ENCODE peak calls at places on chromosomes 12 and 14, in five cellular contexts. R is K562, C is IMR-90, W is HepG2, P is H1. H is an unnamed sample.

GRCh38 chr14:88005978-88006851 is 1.3 kb downstream of the GPR65 start:
- DNase-seq in R (no peak), C (no peak), W (no peak), P (no peak), H (no peak)

GRCh38 chr12:53325539-53326061 is 4.2 kb upstream of the AAAS start:
- DNase-seq in R (no peak), C (no peak), W (peak; percentile 35), P (no peak), H (peak; percentile 34)

GRCh38 chr12:51345681-51346080 is 798 bp downstream of the CELA1 start:
- DNase-seq in R (peak; percentile 60), C (peak; percentile 16), W (no peak), P (no peak), H (no peak)

GRCh38 chr12:109479761-109480160 is 2.3 kb downstream of the UBE3B start:
- DNase-seq in R (no peak), C (no peak), W (no peak), P (no peak), H (no peak)

GRCh38 chr12:34108405-34108803 is 86.1 kb downstream of the ALG10 start:
- DNase-seq in R (no peak), C (no peak), W (no peak), P (no peak), H (no peak)

GRCh38 chr14:53630336-53630735 is 326.3 kb downstream of the BMP4 start:
- DNase-seq in R (no peak), C (no peak), W (no peak), P (no peak), H (no peak)

GRCh38 chr14:89276424-89276975 is 140.5 kb downstream of the FOXN3 start:
- DNase-seq in R (no peak), C (peak; percentile 76), W (no peak), P (no peak), H (no peak)

GRCh38 chr12:76020281-76020680 is 11.3 kb downstream of the PHLDA1 start:
- DNase-seq in R (no peak), C (peak; percentile 80), W (no peak), P (no peak), H (peak; percentile 84)

GRCh38 chr12:12172106-12172511 is 94.7 kb downstream of the LRP6 start:
- DNase-seq in R (no peak), C (peak; percentile 21), W (no peak), P (no peak), H (no peak)

GRCh38 chr14:101791919-101792572 is 30.5 kb downstream of the PPP2R5C start:
- DNase-seq in R (no peak), C (peak; percentile 78), W (no peak), P (no peak), H (no peak)

GRCh38 chr14:46048127-46048526 is 603.5 kb downstream of the RPL10L start:
- DNase-seq in R (no peak), C (peak; percentile 18), W (peak; percentile 4), P (peak; percentile 56), H (no peak)

GRCh38 chr12:66036317-66036716 is 94.2 kb downstream of the LLPH start:
- DNase-seq in R (no peak), C (peak; percentile 92), W (peak; percentile 60), P (no peak), H (peak; percentile 69)

GRCh38 chr14:21091784-21092146 is 6.7 kb downstream of the ZNF219 start:
- DNase-seq in R (no peak), C (no peak), W (no peak), P (no peak), H (no peak)

GRCh38 chr12:91432079-91432478 is 249.5 kb upstream of the DCN start:
- DNase-seq in R (no peak), C (peak; percentile 12), W (no peak), P (no peak), H (no peak)

GRCh38 chr14:103656758-103657133 is 27.7 kb downstream of the KLC1 start:
- DNase-seq in R (no peak), C (no peak), W (no peak), P (no peak), H (no peak)

DNA sequence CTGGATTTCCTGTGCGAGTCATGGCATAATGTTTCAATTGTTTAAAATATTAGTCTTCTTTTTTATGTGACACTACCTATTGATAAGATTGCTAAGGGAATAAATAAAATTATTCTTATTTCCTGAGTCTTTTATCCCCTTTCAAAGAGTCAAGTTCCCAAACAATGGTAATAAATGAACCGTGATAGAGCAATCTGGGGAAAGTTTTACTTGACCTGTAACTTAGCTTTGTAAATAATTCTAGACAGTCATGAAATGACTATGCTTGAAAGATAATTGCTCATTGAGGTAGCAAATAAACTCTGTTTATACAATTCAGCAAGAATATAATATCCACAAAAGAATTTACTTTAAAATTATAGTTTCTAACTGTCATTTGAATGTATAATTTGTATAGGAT is 82.1 kb downstream of the TSPAN8 start:
- DNase-seq in R (no peak), C (no peak), W (no peak), P (no peak), H (no peak)
- TF ChIP-seq MAFK in R (no peak), C (no peak), W (no peak), P (no peak), H (no peak)

DNA sequence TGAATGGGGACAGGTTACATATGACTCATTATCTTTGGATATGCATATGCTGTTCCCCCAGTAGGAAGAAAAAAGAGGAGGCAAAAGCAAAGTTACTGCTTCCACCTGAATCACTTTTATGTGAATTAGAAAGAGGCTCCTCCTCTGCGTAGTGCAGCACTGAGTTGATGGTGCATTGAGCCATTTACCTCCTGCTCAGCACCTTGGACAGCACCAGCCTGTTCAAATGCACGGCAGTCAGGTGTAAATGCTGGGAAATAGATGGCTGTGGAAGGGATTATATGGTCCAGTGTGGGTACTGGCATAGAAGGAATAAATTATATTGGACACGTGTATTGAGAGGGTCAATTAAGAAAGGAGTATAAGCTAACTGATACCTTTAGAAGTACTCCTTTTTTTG is 541.9 kb upstream of the SEL1L start:
- DNase-seq in R (no peak), C (no peak), W (no peak), P (peak; percentile 58), H (no peak)
- TF ChIP-seq MAFK in R (no peak), C (no peak), W (no peak), P (no peak), H (no peak)

DNA sequence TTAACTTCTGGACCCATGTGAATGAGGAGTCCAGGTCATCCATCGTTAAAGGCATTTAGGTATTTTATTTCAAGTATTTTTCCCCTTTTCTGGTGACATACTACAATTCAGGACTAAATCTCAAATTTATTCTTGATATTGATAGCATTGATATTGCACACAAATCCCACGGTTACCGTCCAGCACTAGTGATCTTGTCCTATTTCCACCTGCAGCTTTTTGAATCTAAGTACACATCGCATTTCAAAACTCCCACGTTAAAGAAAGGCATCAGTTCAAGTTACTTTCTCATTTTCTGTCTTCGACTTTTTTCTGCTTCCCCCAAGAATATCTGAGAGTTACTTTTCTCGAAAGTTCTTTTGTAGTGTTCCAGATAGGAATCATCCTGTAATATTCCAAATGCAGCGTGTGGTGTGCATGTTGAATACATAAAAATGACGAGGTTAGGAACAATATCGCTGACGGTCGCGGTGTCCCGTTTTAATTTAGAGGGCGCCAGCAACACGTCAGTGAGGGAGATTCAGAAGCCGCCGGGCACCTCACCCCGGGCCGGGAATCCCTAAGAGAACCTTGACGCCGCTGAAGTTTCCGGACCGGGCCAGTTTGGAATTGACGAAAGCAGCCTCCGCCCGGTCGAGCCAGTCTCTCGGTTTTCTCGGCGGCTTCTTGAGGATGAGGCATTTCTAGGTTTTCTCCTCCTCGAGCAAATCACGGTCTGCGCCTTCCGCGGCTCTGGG is 569 bp upstream of the RGS6 start:
- DNase-seq in R (no peak), C (no peak), W (no peak), P (no peak), H (no peak)
- TF ChIP-seq MAFK in R (no peak), C (no peak), W (no peak), P (no peak), H (no peak)

DNA sequence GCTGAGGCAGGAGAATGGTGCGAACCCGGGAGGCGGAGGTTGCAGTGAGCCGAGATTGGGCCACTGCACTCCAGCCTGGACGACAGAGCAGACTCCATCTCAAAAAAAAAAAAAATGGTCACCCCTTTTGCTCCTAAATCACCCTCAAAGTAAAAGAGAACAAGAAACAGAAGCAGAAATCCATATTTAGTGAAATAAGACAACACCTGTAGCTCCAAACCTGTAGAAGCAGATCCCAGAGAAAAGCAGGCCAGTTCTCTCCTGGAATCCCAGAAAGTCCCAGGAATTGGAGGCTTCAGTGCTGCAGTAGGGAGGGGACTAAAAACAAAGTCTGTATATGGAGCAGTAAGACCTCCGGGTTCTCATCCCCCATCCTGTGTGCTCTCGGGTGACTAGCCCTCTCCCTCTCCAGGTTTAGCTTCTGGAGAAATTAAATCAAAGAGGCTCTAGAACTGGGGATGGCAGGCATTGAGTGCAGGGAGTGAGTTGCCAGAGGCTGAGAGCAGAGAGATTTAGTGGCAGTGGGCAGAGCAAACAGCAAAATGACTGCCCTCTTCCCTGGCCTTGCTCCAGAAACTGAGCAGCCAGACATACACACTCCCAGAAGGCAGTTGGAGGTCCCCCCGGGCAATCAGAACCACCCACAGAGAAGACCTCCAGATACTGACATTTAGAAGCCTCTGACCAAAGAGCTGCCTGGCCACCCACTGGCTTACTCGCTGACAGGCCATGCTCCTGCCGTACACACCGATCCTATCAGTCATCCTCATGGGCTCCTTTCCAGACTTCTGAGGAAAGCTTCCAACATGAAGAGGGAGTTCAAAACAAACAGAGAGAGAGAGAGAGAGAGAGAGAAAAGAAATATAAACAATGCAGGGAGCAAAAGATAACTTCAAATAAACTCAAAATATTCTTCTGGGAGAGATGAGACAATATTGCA is 6.3 kb upstream of the MLXIP start:
- DNase-seq in R (peak; percentile 62), C (peak; percentile 95), W (no peak), P (no peak), H (peak; percentile 66)
- TF ChIP-seq MAFK in R (peak; percentile 12), C (no peak), W (no peak), P (no peak), H (no peak)

GRCh38 chr14:93811020-93811419 is 22.7 kb upstream of the PRIMA1 start:
- DNase-seq in R (no peak), C (no peak), W (no peak), P (no peak), H (no peak)
- TF ChIP-seq MAFK in R (no peak), C (no peak), W (no peak), P (no peak), H (no peak)

DNA sequence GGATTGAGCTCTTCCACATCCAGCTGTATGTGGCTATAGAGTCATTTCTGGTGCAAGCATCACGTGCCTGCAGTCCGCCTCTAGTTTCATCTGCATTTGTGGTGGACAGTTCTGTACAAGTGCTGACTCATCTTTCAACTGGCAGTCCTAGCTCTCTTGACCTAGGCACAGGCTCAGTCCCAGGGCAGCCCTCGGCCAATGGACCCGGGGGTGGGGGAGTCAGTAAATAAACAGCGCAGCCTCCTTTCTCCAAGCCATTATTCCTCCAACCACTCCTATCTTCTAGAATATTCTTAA is 41.8 kb upstream of the FRMD6 start:
- DNase-seq in R (peak; percentile 29), C (peak; percentile 59), W (no peak), P (no peak), H (peak; percentile 14)
- TF ChIP-seq MAFK in R (peak; percentile 89), C (peak; percentile 70), W (peak; percentile 56), P (no peak), H (peak; percentile 81)